ENCODE peak calls at places on chromosomes 5 and 9, in five cellular contexts. Q is spleen, F is ascending aorta, N is A172, A is Right ventricle myocardium inferior. H is an unnamed sample.

GRCh38 chr9:128633601-128634000 is 23.0 kb downstream of the DYNC2I2 start:
- DNase-seq in Q (no peak), F (no peak), N (no peak), A (no peak), H (no peak)

GRCh38 chr5:150645070-150645700 is 4.7 kb downstream of the SYNPO start:
- DNase-seq in Q (no peak), F (no peak), N (peak), A (no peak), H (peak)

GRCh38 chr9:134913041-134913712 is 4.5 kb downstream of the FCN1 start:
- DNase-seq in Q (no peak), F (no peak), N (no peak), A (no peak), H (peak)

GRCh38 chr5:124783285-124783684 is 36.8 kb upstream of the ZNF608 start:
- DNase-seq in Q (no peak), F (no peak), N (no peak), A (no peak), H (no peak)

GRCh38 chr5:117955831-117956230 is 1032.5 kb downstream of the DTWD2 start:
- DNase-seq in Q (no peak), F (no peak), N (no peak), A (no peak), H (peak)

GRCh38 chr9:122053951-122054350 is 39.2 kb downstream of the TTLL11 start:
- DNase-seq in Q (no peak), F (no peak), N (no peak), A (no peak), H (no peak)

GRCh38 chr9:114805670-114806551 is at the start of gene TNFSF15:
- DNase-seq in Q (peak), F (no peak), N (peak), A (no peak), H (no peak)

GRCh38 chr9:113581865-113582697 is 118.6 kb downstream of the RGS3 start:
- DNase-seq in Q (peak), F (peak), N (peak), A (peak), H (peak)

GRCh38 chr5:134048864-134049263 is 44.1 kb upstream of the VDAC1 start:
- DNase-seq in Q (no peak), F (no peak), N (no peak), A (no peak), H (no peak)

GRCh38 chr5:30131-30530 is 61.8 kb upstream of the PLEKHG4B start:
- DNase-seq in Q (no peak), F (no peak), N (no peak), A (no peak), H (no peak)

GRCh38 chr9:84101892-84102632 is 121.5 kb downstream of the RMI1 start:
- DNase-seq in Q (no peak), F (no peak), N (no peak), A (no peak), H (no peak)

GRCh38 chr9:72384710-72385475 is 19.9 kb upstream of the ZFAND5 start:
- DNase-seq in Q (no peak), F (no peak), N (no peak), A (no peak), H (no peak)

GRCh38 chr5:128074947-128075346 is 8.6 kb upstream of the SLC12A2 start:
- DNase-seq in Q (no peak), F (no peak), N (no peak), A (no peak), H (no peak)

GRCh38 chr5:149416977-149417713 is 38.1 kb upstream of the IL17B start:
- DNase-seq in Q (no peak), F (no peak), N (no peak), A (no peak), H (no peak)

GRCh38 chr5:82164957-82165698 is 113.0 kb downstream of the RPS23 start:
- DNase-seq in Q (no peak), F (no peak), N (peak), A (peak), H (no peak)

GRCh38 chr9:81716409-81716808 is 27.1 kb upstream of the TLE1 start:
- DNase-seq in Q (no peak), F (no peak), N (peak), A (no peak), H (no peak)

GRCh38 chr5:5380298-5380697 is 42.2 kb upstream of the ICE1 start:
- DNase-seq in Q (no peak), F (no peak), N (no peak), A (no peak), H (no peak)

GRCh38 chr5:10533218-10533617 is 30.7 kb upstream of the ANKRD33B start:
- DNase-seq in Q (no peak), F (no peak), N (no peak), A (no peak), H (no peak)

GRCh38 chr5:127960126-127960744 is 123.3 kb upstream of the SLC12A2 start:
- DNase-seq in Q (no peak), F (no peak), N (no peak), A (no peak), H (no peak)

GRCh38 chr5:481347-481746 is 38.4 kb downstream of the EXOC3 start:
- DNase-seq in Q (no peak), F (no peak), N (no peak), A (no peak), H (no peak)

H was measured in tibial artery.